ENCODE peak calls at places on chromosomes 12 and 14, in four cellular contexts. C is foreskin keratinocyte, T is adrenal gland, H is astrocyte of the spinal cord. A is an unnamed sample.

GRCh38 chr12:15705606-15706005 is 83.6 kb downstream of the EPS8 start:
- DNase-seq in C (no peak), H (no peak), T (no peak), A (no peak)

GRCh38 chr14:82447586-82447985 is 913.9 kb upstream of the SEL1L start:
- DNase-seq in H (no peak), C (no peak), T (no peak), A (no peak)

GRCh38 chr14:69259176-69259530 is 805 bp upstream of the GALNT16 start:
- DNase-seq in C (no peak), H (no peak), T (no peak), A (no peak)

GRCh38 chr12:3313655-3314305 is 177.2 kb upstream of the PRMT8 start:
- DNase-seq in C (no peak), T (no peak), H (no peak), A (no peak)

GRCh38 chr14:69274321-69274720 is 14.4 kb downstream of the GALNT16 start:
- DNase-seq in T (no peak), C (no peak), H (no peak), A (no peak)

GRCh38 chr14:103436533-103436932 is 51.3 kb downstream of the MARK3 start:
- DNase-seq in T (no peak), C (no peak), H (peak; percentile 23), A (no peak)

GRCh38 chr12:32897688-32898573 is 1.4 kb upstream of the PKP2 start:
- DNase-seq in H (no peak), T (no peak), C (no peak), A (no peak)

GRCh38 chr12:64583395-64584172 is 26.7 kb upstream of the RASSF3 start:
- DNase-seq in C (no peak), H (no peak), T (no peak), A (no peak)

GRCh38 chr12:76462668-76463224 is 96.8 kb downstream of the OSBPL8 start:
- DNase-seq in C (no peak), T (no peak), H (no peak), A (no peak)

GRCh38 chr14:34699873-34700621 is 14.3 kb downstream of the CFL2 start:
- DNase-seq in C (peak; percentile 89), H (peak; percentile 89), T (no peak), A (no peak)

GRCh38 chr12:109358154-109358869 is 10.6 kb downstream of the MYO1H start:
- DNase-seq in H (no peak), C (no peak), T (no peak), A (no peak)

GRCh38 chr14:76376001-76376404 is at the start of gene ESRRB:
- DNase-seq in H (no peak), C (no peak), T (no peak), A (no peak)

GRCh38 chr12:82438356-82438755 is 80.0 kb downstream of the METTL25 start:
- DNase-seq in H (no peak), T (no peak), C (no peak), A (no peak)

GRCh38 chr14:29810657-29811056 is 117.0 kb downstream of the PRKD1 start:
- DNase-seq in T (no peak), H (no peak), C (no peak), A (no peak)

GRCh38 chr12:132379996-132380395 is 50.6 kb upstream of the GALNT9 start:
- DNase-seq in C (no peak), T (no peak), H (no peak), A (no peak)

GRCh38 chr14:87896393-87897380 is 96.3 kb downstream of the GALC start:
- DNase-seq in C (no peak), T (peak; percentile 26), H (peak; percentile 64), A (no peak)

GRCh38 chr12:92185052-92185451 is 39.4 kb upstream of the BTG1 start:
- DNase-seq in H (no peak), T (no peak), C (no peak), A (no peak)

GRCh38 chr12:50525422-50525821 is 20.6 kb downstream of the DIP2B start:
- DNase-seq in C (no peak), H (no peak), T (no peak), A (no peak)

GRCh38 chr14:92224348-92224954 is 98.5 kb upstream of the SLC24A4 start:
- DNase-seq in T (no peak), H (no peak), C (peak; percentile 5), A (no peak)

GRCh38 chr14:100903672-100904185 is at the start of gene RTL1:
- DNase-seq in T (peak; percentile 22), H (no peak), C (no peak), A (no peak)

GRCh38 chr12:19588944-19589343 is 149.7 kb downstream of the AEBP2 start:
- DNase-seq in C (no peak), T (no peak), H (no peak), A (no peak)

GRCh38 chr14:90626550-90626949 is 189.7 kb downstream of the TTC7B start:
- DNase-seq in C (no peak), H (no peak), T (no peak), A (no peak)

GRCh38 chr14:25400607-25401206 is 350.8 kb upstream of the STXBP6 start:
- DNase-seq in C (no peak), T (peak; percentile 44), H (peak; percentile 32), A (no peak)

GRCh38 chr14:102437997-102438922 is 71.3 kb downstream of the ANKRD9 start:
- DNase-seq in T (peak; percentile 88), C (peak; percentile 10), H (peak; percentile 83), A (peak; percentile 61)

GRCh38 chr12:89768586-89769482 is 60.2 kb upstream of the ATP2B1 start:
- DNase-seq in H (peak; percentile 92), C (peak; percentile 97), T (no peak), A (no peak)

GRCh38 chr12:44689587-44689986 is 186.5 kb downstream of the NELL2 start:
- DNase-seq in H (no peak), T (no peak), C (no peak), A (no peak)
- TF ChIP-seq CTCF in H (no peak), T (no peak), C (no peak), A (no peak)

DNA sequence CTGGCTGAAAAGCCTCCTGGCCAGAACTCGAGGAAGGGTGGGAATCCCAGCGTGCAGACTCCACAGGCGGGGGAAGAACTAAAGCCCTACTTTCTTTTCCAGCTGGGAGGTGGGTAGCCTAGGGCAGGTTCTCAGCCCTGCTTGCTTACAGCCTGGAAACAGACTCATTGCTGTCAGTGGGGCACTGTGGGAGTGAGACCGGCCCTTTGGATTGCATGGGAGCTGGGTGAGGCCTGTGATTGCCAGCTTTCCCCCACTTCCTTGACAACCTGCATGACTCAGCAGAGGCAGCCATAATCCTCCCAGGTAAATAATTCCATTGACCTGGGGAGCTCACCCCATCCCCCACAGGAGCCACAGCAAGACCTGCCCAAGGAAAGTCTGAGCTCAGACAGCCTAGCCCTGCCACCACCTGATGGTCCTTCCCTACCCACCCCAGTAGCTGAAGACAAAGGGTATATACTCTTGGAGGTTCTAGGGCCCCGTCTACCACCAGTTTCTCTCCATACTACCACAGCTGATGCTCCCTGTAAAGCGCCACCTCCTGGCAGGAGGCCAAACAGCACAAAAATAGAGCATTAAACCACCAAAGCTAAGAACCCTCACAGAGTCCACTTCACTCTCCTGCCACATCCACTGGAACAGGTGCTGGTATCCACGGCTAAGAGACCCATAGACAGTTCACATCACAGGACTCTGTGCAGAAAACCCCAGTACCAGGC is 294.1 kb downstream of the SEC23A start:
- DNase-seq in T (no peak), C (peak; percentile 4), H (no peak), A (no peak)
- TF ChIP-seq CTCF in T (no peak), C (peak; percentile 38), H (no peak), A (no peak)

GRCh38 chr12:55743967-55744931 is 1.3 kb downstream of the GDF11 start:
- DNase-seq in T (peak; percentile 24), H (no peak), C (no peak), A (no peak)
- TF ChIP-seq CTCF in T (no peak), H (no peak), C (no peak), A (no peak)

GRCh38 chr12:48817957-48818830 is at the start of gene CACNB3:
- DNase-seq in T (peak; percentile 58), H (peak; percentile 54), C (no peak), A (peak; percentile 67)
- TF ChIP-seq CTCF in T (no peak), H (no peak), C (no peak), A (no peak)

GRCh38 chr12:105273601-105274000 is 37.6 kb upstream of the APPL2 start:
- DNase-seq in T (no peak), C (peak; percentile 38), H (no peak), A (no peak)

GRCh38 chr12:105274571-105274970 is 38.6 kb upstream of the APPL2 start:
- DNase-seq in C (no peak), H (no peak), T (no peak), A (no peak)

GRCh38 chr12:105278043-105278697 is 42.2 kb upstream of the APPL2 start:
- DNase-seq in H (no peak), T (peak; percentile 24), C (no peak), A (no peak)

GRCh38 chr12:105272814-105273416 is 36.9 kb upstream of the APPL2 start:
- DNase-seq in T (no peak), C (peak; percentile 79), H (no peak), A (no peak)

GRCh38 chr12:105275997-105276760 is 40.2 kb upstream of the APPL2 start:
- DNase-seq in C (peak; percentile 40), H (no peak), T (no peak), A (no peak)
- TF ChIP-seq CTCF in C (no peak), H (no peak), T (no peak), A (no peak)

DNA sequence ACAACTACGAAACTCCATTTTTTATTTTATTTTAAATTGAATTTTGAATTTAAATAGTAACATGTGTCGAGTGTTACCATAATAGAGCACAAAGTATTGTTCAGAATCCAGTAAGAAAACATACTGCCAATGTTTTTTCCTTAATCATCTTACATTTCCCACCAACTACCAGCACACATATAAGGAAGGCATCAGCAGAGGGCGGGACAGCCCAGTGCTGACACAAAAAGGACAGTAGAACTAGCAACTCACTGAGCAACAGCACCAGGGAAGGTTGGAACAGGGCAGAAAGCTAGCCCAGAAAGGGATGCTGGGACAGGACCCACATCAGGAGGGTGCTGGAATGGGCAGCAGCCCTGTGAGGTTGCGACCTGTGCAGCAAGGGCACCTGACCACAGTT is 43.9 kb downstream of the DICER1 start:
- DNase-seq in T (no peak), C (no peak), H (no peak), A (no peak)
- TF ChIP-seq CTCF in T (no peak), C (no peak), H (no peak), A (no peak)

GRCh38 chr12:93742086-93742934 is 65.1 kb downstream of the CRADD start:
- DNase-seq in C (no peak), H (peak; percentile 73), T (peak; percentile 77), A (peak; percentile 56)
- TF ChIP-seq CTCF in C (peak; percentile 68), H (peak; percentile 30), T (peak; percentile 57), A (no peak)

GRCh38 chr12:51922762-51923505 is 15.6 kb downstream of the ACVRL1 start:
- DNase-seq in H (peak; percentile 47), T (no peak), C (no peak), A (no peak)
- TF ChIP-seq CTCF in H (no peak), T (no peak), C (no peak), A (no peak)

GRCh38 chr14:23353433-23353780 is 720 bp upstream of the SLC22A17 start:
- DNase-seq in T (no peak), H (no peak), C (no peak), A (no peak)
- TF ChIP-seq CTCF in T (no peak), H (no peak), C (no peak), A (no peak)